ENCODE peak calls at places on chromosomes 7 and 10, in six cellular contexts. One of them, this sample, is unnamed.

GRCh38 chr7:150944066-150945042 is 33.8 kb downstream of the KCNH2 start:
- DNase-seq in kidney epithelial cell: no peak
- DNase-seq in fibroblast of the aortic adventitia: no peak
- DNase-seq in AG09309: no peak
- DNase-seq in neural progenitor cell: no peak
- DNase-seq in psoas muscle: no peak
- DNase-seq in this sample: no peak

GRCh38 chr7:155254018-155254417 is 43.7 kb upstream of the INSIG1 start:
- DNase-seq in kidney epithelial cell: no peak
- DNase-seq in neural progenitor cell: no peak
- DNase-seq in fibroblast of the aortic adventitia: no peak
- DNase-seq in AG09309: no peak
- DNase-seq in psoas muscle: no peak
- DNase-seq in this sample: no peak

GRCh38 chr7:90596745-90597526 is 815 bp downstream of the CDK14 start:
- DNase-seq in fibroblast of the aortic adventitia: peak; percentile 57
- DNase-seq in kidney epithelial cell: no peak
- DNase-seq in psoas muscle: no peak
- DNase-seq in AG09309: no peak
- DNase-seq in neural progenitor cell: peak; percentile 40
- DNase-seq in this sample: no peak

GRCh38 chr7:125878990-125879389 is 949.4 kb upstream of the POT1 start:
- DNase-seq in kidney epithelial cell: no peak
- DNase-seq in neural progenitor cell: no peak
- DNase-seq in AG09309: no peak
- DNase-seq in psoas muscle: no peak
- DNase-seq in fibroblast of the aortic adventitia: peak; percentile 85
- DNase-seq in this sample: no peak

GRCh38 chr10:35056686-35057085 is 33.5 kb downstream of the CUL2 start:
- DNase-seq in neural progenitor cell: no peak
- DNase-seq in fibroblast of the aortic adventitia: no peak
- DNase-seq in kidney epithelial cell: no peak
- DNase-seq in AG09309: no peak
- DNase-seq in psoas muscle: no peak
- DNase-seq in this sample: no peak

GRCh38 chr10:110353244-110354119 is 48.8 kb upstream of the SMNDC1 start:
- DNase-seq in AG09309: peak; percentile 71
- DNase-seq in neural progenitor cell: peak; percentile 31
- DNase-seq in fibroblast of the aortic adventitia: peak; percentile 83
- DNase-seq in psoas muscle: no peak
- DNase-seq in kidney epithelial cell: no peak
- DNase-seq in this sample: no peak

GRCh38 chr10:128274938-128275337 is 148.7 kb upstream of the MKI67 start:
- DNase-seq in fibroblast of the aortic adventitia: peak; percentile 0
- DNase-seq in kidney epithelial cell: no peak
- DNase-seq in psoas muscle: peak; percentile 58
- DNase-seq in neural progenitor cell: no peak
- DNase-seq in AG09309: peak; percentile 0
- DNase-seq in this sample: no peak

GRCh38 chr7:78879206-78879605 is 574.3 kb downstream of the MAGI2 start:
- DNase-seq in psoas muscle: no peak
- DNase-seq in AG09309: no peak
- DNase-seq in kidney epithelial cell: no peak
- DNase-seq in fibroblast of the aortic adventitia: no peak
- DNase-seq in neural progenitor cell: no peak
- DNase-seq in this sample: no peak

GRCh38 chr7:1818581-1819200 is 148.6 kb downstream of the ELFN1 start:
- DNase-seq in psoas muscle: no peak
- DNase-seq in neural progenitor cell: no peak
- DNase-seq in fibroblast of the aortic adventitia: no peak
- DNase-seq in AG09309: no peak
- DNase-seq in kidney epithelial cell: no peak
- DNase-seq in this sample: no peak

GRCh38 chr10:62373639-62373994 is 552 bp upstream of the ZNF365 start:
- DNase-seq in fibroblast of the aortic adventitia: no peak
- DNase-seq in kidney epithelial cell: no peak
- DNase-seq in psoas muscle: no peak
- DNase-seq in AG09309: no peak
- DNase-seq in neural progenitor cell: no peak
- DNase-seq in this sample: no peak

GRCh38 chr7:82430518-82431465 is 12.8 kb downstream of the CACNA2D1 start:
- DNase-seq in neural progenitor cell: no peak
- DNase-seq in psoas muscle: no peak
- DNase-seq in fibroblast of the aortic adventitia: peak; percentile 63
- DNase-seq in AG09309: peak; percentile 79
- DNase-seq in kidney epithelial cell: no peak
- DNase-seq in this sample: no peak

GRCh38 chr7:5419523-5420107 is 4.0 kb downstream of the TNRC18 start:
- DNase-seq in AG09309: no peak
- DNase-seq in kidney epithelial cell: no peak
- DNase-seq in fibroblast of the aortic adventitia: no peak
- DNase-seq in psoas muscle: no peak
- DNase-seq in neural progenitor cell: peak; percentile 82
- DNase-seq in this sample: no peak

GRCh38 chr7:93226310-93226709 is at the start of gene HEPACAM2:
- DNase-seq in neural progenitor cell: no peak
- DNase-seq in AG09309: no peak
- DNase-seq in fibroblast of the aortic adventitia: no peak
- DNase-seq in psoas muscle: no peak
- DNase-seq in kidney epithelial cell: no peak
- DNase-seq in this sample: no peak

GRCh38 chr10:18005781-18006456 is 54.2 kb downstream of the SLC39A12 start:
- DNase-seq in AG09309: no peak
- DNase-seq in fibroblast of the aortic adventitia: peak; percentile 76
- DNase-seq in kidney epithelial cell: no peak
- DNase-seq in psoas muscle: no peak
- DNase-seq in neural progenitor cell: no peak
- DNase-seq in this sample: peak; percentile 77

GRCh38 chr10:100827819-100828743 is 82.7 kb downstream of the PAX2 start:
- DNase-seq in neural progenitor cell: peak; percentile 92
- DNase-seq in psoas muscle: peak; percentile 42
- DNase-seq in kidney epithelial cell: no peak
- DNase-seq in fibroblast of the aortic adventitia: no peak
- DNase-seq in AG09309: no peak
- DNase-seq in this sample: no peak

GRCh38 chr10:6498771-6499170 is 81.3 kb downstream of the PRKCQ start:
- DNase-seq in neural progenitor cell: no peak
- DNase-seq in AG09309: no peak
- DNase-seq in psoas muscle: no peak
- DNase-seq in fibroblast of the aortic adventitia: no peak
- DNase-seq in kidney epithelial cell: no peak
- DNase-seq in this sample: no peak

DNA sequence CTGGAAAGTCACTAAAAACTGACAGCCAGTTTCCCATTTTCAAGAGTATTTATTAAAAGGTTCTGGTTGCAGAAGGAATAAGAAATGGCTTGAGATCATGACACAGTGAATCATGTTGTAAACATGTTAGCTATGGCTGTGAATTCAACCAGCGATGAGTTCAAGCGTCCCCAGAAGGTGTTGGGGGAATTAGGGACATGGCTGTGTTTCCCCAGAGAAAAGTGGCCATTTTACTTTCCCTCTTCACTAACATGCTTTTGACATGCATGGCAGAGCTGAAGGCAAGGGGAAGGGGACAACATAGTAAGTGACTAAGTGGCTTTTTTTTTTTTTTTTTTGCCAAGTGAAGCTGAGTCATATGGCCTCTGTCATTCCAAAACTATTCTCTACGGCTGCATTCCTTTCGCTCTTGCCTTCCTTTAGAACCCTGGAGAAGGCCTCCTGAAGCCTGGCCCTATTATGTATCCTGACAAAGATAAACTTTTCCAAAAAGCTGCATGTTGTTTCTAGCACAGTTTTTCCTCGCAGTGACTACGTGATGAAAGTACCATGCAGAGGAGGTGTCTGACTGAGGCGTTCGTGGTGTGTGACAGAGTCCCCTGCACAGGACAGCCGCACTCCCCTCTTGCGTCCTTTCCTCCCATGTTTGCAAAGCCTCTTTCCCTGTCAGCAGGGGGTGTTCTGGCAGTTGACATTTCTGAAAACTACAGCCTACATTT is 46.9 kb downstream of the EGFR start:
- DNase-seq in kidney epithelial cell: no peak
- DNase-seq in psoas muscle: no peak
- DNase-seq in fibroblast of the aortic adventitia: peak; percentile 93
- DNase-seq in neural progenitor cell: peak; percentile 34
- DNase-seq in AG09309: no peak
- DNase-seq in this sample: peak; percentile 70
- TF ChIP-seq CTCF in kidney epithelial cell: peak; percentile 22
- TF ChIP-seq CTCF in psoas muscle: no peak
- TF ChIP-seq CTCF in fibroblast of the aortic adventitia: peak; percentile 26
- TF ChIP-seq CTCF in neural progenitor cell: no peak
- TF ChIP-seq CTCF in AG09309: no peak
- TF ChIP-seq CTCF in this sample: no peak

GRCh38 chr7:100967292-100967863 is 2.0 kb upstream of the MUC12 start:
- DNase-seq in kidney epithelial cell: no peak
- DNase-seq in psoas muscle: no peak
- DNase-seq in neural progenitor cell: no peak
- DNase-seq in AG09309: no peak
- DNase-seq in fibroblast of the aortic adventitia: no peak
- DNase-seq in this sample: no peak

GRCh38 chr7:100968031-100968430 is 1.3 kb upstream of the MUC12 start:
- DNase-seq in kidney epithelial cell: no peak
- DNase-seq in neural progenitor cell: no peak
- DNase-seq in psoas muscle: no peak
- DNase-seq in fibroblast of the aortic adventitia: no peak
- DNase-seq in AG09309: no peak
- DNase-seq in this sample: no peak

GRCh38 chr7:100965051-100965722 is 4.2 kb upstream of the MUC12 start:
- DNase-seq in AG09309: no peak
- DNase-seq in fibroblast of the aortic adventitia: no peak
- DNase-seq in psoas muscle: no peak
- DNase-seq in kidney epithelial cell: no peak
- DNase-seq in neural progenitor cell: no peak
- DNase-seq in this sample: no peak

GRCh38 chr7:100965723-100966541 is 3.4 kb upstream of the MUC12 start:
- DNase-seq in fibroblast of the aortic adventitia: peak; percentile 17
- DNase-seq in AG09309: no peak
- DNase-seq in neural progenitor cell: peak; percentile 99
- DNase-seq in kidney epithelial cell: no peak
- DNase-seq in psoas muscle: peak; percentile 53
- DNase-seq in this sample: no peak

DNA sequence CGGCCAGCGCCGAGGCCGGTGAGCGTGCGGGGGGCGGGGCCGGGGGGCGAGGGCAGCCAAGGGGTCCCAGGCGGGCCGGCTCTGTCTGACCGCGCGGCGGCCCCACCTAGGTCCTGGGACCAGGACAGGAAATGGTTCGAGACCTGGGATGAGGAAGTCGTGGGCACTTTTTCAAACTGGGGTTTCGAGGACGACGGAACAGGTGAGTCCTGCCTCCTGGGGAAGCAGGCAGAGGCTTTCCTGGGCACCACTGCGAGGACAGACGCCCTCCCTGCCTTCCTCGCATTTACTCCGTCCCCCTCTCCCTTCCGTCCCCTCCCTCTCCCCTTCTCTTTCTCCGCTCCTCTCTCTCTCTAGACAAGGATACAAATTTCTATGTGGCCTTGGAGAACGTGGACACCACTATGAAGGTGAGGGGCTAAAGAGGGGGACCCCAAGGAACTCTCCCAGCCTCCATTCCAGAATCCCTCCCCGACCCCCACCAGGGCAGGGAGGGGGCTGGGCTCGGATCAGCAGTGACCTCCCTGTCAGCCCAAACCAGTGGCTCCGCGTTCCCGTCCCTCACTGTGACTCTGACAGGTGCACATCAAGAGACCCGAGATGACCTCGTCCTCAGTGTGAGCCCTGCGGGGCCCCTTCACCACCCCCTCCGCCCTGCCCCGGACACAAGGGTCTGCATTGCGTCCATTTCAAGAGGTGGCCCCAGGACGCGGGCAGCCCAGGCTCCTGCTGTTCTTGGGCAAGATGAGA is 2.6 kb upstream of the MUC12 start:
- DNase-seq in fibroblast of the aortic adventitia: no peak
- DNase-seq in kidney epithelial cell: no peak
- DNase-seq in AG09309: no peak
- DNase-seq in neural progenitor cell: peak; percentile 36
- DNase-seq in psoas muscle: no peak
- DNase-seq in this sample: no peak
- H3K4me3 ChIP-seq in fibroblast of the aortic adventitia: no peak overlapping the region
- H3K4me3 ChIP-seq in kidney epithelial cell: no peak overlapping the region
- H3K4me3 ChIP-seq in AG09309: no peak overlapping the region
- H3K4me3 ChIP-seq in neural progenitor cell: peak overlapping the region; percentile 62
- H3K4me3 ChIP-seq in psoas muscle: peak overlapping the region; percentile 49
- H3K4me3 ChIP-seq in this sample: no peak overlapping the region

GRCh38 chr10:119030421-119031250 is 1.1 kb downstream of the NANOS1 start:
- DNase-seq in psoas muscle: peak; percentile 59
- DNase-seq in AG09309: no peak
- DNase-seq in neural progenitor cell: peak; percentile 89
- DNase-seq in fibroblast of the aortic adventitia: peak; percentile 40
- DNase-seq in kidney epithelial cell: no peak
- DNase-seq in this sample: peak; percentile 13

GRCh38 chr10:119031496-119032059 is 2.1 kb downstream of the NANOS1 start:
- DNase-seq in fibroblast of the aortic adventitia: peak; percentile 13
- DNase-seq in kidney epithelial cell: no peak
- DNase-seq in AG09309: no peak
- DNase-seq in psoas muscle: no peak
- DNase-seq in neural progenitor cell: no peak
- DNase-seq in this sample: no peak

GRCh38 chr10:119026301-119027110 is 3.0 kb upstream of the NANOS1 start:
- DNase-seq in AG09309: no peak
- DNase-seq in kidney epithelial cell: no peak
- DNase-seq in psoas muscle: no peak
- DNase-seq in neural progenitor cell: no peak
- DNase-seq in fibroblast of the aortic adventitia: peak; percentile 74
- DNase-seq in this sample: peak; percentile 54

GRCh38 chr10:119029613-119030420 is at the start of gene NANOS1:
- DNase-seq in AG09309: no peak
- DNase-seq in neural progenitor cell: peak; percentile 75
- DNase-seq in fibroblast of the aortic adventitia: no peak
- DNase-seq in psoas muscle: peak; percentile 30
- DNase-seq in kidney epithelial cell: no peak
- DNase-seq in this sample: no peak

DNA sequence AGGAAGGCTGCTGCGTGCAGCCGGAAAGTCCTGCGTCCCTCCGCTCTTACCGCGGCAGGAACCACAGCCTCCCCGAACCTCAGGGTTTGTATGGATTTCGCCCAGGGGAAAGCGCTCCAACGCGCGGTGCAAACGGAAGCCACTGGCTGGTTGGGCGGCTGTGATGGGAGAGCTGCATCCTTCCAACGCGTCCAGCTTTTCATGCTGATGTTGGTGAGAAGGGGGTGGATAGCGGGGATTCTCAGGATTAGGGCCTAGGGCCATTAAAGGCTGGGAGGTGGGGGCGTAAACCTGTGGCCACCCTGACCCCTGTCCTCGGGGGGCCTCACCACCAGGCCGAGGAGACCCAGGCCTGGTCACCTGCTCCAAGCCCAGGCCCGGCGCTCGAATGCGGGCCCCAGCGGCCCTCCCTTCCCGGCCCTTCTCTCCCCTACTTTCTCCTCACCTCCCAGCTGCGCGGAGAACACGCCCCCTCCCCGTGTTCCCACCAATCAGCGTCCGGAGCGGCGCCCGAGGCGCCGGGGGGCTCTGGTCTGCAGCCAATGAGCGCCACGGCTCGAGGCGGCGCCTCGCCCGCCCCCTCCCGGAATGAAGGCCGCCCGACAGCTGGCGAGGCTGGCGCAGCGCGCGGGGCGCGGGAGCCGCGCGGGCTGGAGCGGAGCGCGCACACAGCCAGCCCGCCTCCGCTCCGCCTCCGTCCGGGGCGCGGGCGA is 458 bp upstream of the NANOS1 start:
- DNase-seq in psoas muscle: peak; percentile 92
- DNase-seq in kidney epithelial cell: no peak
- DNase-seq in neural progenitor cell: peak; percentile 97
- DNase-seq in fibroblast of the aortic adventitia: peak; percentile 69
- DNase-seq in AG09309: no peak
- DNase-seq in this sample: peak; percentile 59
- TF ChIP-seq CTCF in psoas muscle: peak; percentile 33
- TF ChIP-seq CTCF in kidney epithelial cell: no peak
- TF ChIP-seq CTCF in neural progenitor cell: peak; percentile 38
- TF ChIP-seq CTCF in fibroblast of the aortic adventitia: peak; percentile 11
- TF ChIP-seq CTCF in AG09309: no peak
- TF ChIP-seq CTCF in this sample: no peak

GRCh38 chr10:112758961-112759360 is 191.1 kb upstream of the TCF7L2 start:
- DNase-seq in neural progenitor cell: no peak
- DNase-seq in fibroblast of the aortic adventitia: no peak
- DNase-seq in psoas muscle: no peak
- DNase-seq in AG09309: no peak
- DNase-seq in kidney epithelial cell: no peak
- DNase-seq in this sample: no peak
- H3K4me3 ChIP-seq in neural progenitor cell: no peak overlapping the region
- H3K4me3 ChIP-seq in fibroblast of the aortic adventitia: no peak overlapping the region
- H3K4me3 ChIP-seq in psoas muscle: no peak overlapping the region
- H3K4me3 ChIP-seq in AG09309: no peak overlapping the region
- H3K4me3 ChIP-seq in kidney epithelial cell: no peak overlapping the region
- H3K4me3 ChIP-seq in this sample: no peak overlapping the region

This sample was measured in astrocyte of the cerebellum.